ENCODE peak calls at places on chromosomes 3 and 15, in six cellular contexts. C, Z, L, U, D and P are unnamed samples.

GRCh38 chr3:117788086-117788485 is 1078.5 kb downstream of the TUSC7 start:
- DNase-seq in C (peak), Z (no peak), L (no peak), U (no peak), D (no peak), P (no peak)

GRCh38 chr15:92624401-92624991 is 31.1 kb downstream of the FAM174B start:
- DNase-seq in C (no peak), Z (no peak), L (no peak), U (peak), D (no peak), P (no peak)

GRCh38 chr15:75149911-75150709 is 51.6 kb upstream of the C15orf39 start:
- DNase-seq in C (no peak), Z (no peak), L (no peak), U (no peak), D (no peak), P (no peak)

GRCh38 chr15:96311639-96312038 is 18.9 kb upstream of the NR2F2 start:
- DNase-seq in C (no peak), Z (no peak), L (no peak), U (no peak), D (no peak), P (no peak)

GRCh38 chr15:57377478-57377847 is 1.2 kb downstream of the CGNL1 start:
- DNase-seq in C (no peak), Z (no peak), L (peak), U (no peak), D (no peak), P (no peak)

GRCh38 chr3:183481582-183481981 is 53.2 kb upstream of the MCF2L2 start:
- DNase-seq in C (no peak), Z (no peak), L (no peak), U (no peak), D (no peak), P (no peak)

GRCh38 chr15:74175271-74176191 is 2.0 kb downstream of the ISLR start:
- DNase-seq in C (no peak), Z (peak), L (no peak), U (peak), D (no peak), P (no peak)

GRCh38 chr3:122728186-122728585 is 47.5 kb downstream of the PARP14 start:
- DNase-seq in C (no peak), Z (no peak), L (no peak), U (no peak), D (no peak), P (no peak)

GRCh38 chr15:90959894-90960293 is 5.2 kb downstream of the RCCD1 start:
- DNase-seq in C (no peak), Z (no peak), L (no peak), U (no peak), D (no peak), P (no peak)

GRCh38 chr15:101269479-101270223 is 7.6 kb downstream of the SELENOS start:
- DNase-seq in C (no peak), Z (no peak), L (no peak), U (no peak), D (no peak), P (no peak)

GRCh38 chr3:71142440-71143161 is 440.9 kb downstream of the FOXP1 start:
- DNase-seq in C (no peak), Z (no peak), L (no peak), U (no peak), D (no peak), P (no peak)